ENCODE peak calls at places on chromosome 1, in four cellular contexts. X is fibroblast of mammary gland, J is non-pigmented ciliary epithelial cell, U is MV-4-11. T is an unnamed sample.

GRCh38 chr1:96308314-96308713 is 413.3 kb upstream of the PTBP2 start:
- DNase-seq in X (no peak), J (no peak), U (peak), T (peak)

GRCh38 chr1:109368464-109368863 is 29.3 kb downstream of the SORT1 start:
- DNase-seq in X (no peak), J (no peak), U (no peak), T (no peak)

GRCh38 chr1:8858888-8859706 is 19.4 kb downstream of the ENO1 start:
- DNase-seq in X (peak), J (no peak), U (peak), T (peak)

GRCh38 chr1:230070321-230071208 is 3.5 kb downstream of the GALNT2 start:
- DNase-seq in X (no peak), J (no peak), U (peak), T (no peak)

GRCh38 chr1:227368009-227368408 is 49.7 kb upstream of the CDC42BPA start:
- DNase-seq in X (no peak), J (no peak), U (no peak), T (no peak)

GRCh38 chr1:153678519-153679336 is at the start of gene NPR1:
- DNase-seq in X (peak), J (no peak), U (peak), T (peak)

GRCh38 chr1:209860293-209860881 is 32.6 kb downstream of the UTP25 start:
- DNase-seq in X (peak), J (no peak), U (peak), T (peak)

GRCh38 chr1:163163861-163164582 is 38.7 kb downstream of the RGS5 start:
- DNase-seq in X (peak), J (peak), U (no peak), T (no peak)

GRCh38 chr1:96309783-96310182 is 411.8 kb upstream of the PTBP2 start:
- DNase-seq in X (peak), J (peak), U (peak), T (peak)

GRCh38 chr1:231611851-231612250 is 14.7 kb upstream of the DISC1 start:
- DNase-seq in X (no peak), J (no peak), U (no peak), T (peak)

GRCh38 chr1:14929547-14930223 is 223.9 kb upstream of the TMEM51 start:
- DNase-seq in X (peak), J (no peak), U (no peak), T (no peak)

GRCh38 chr1:64343105-64343960 is 126.6 kb upstream of the CACHD1 start:
- DNase-seq in X (peak), J (peak), U (no peak), T (no peak)

GRCh38 chr1:36134805-36135339 is 9.8 kb upstream of the COL8A2 start:
- DNase-seq in X (peak), J (no peak), U (peak), T (peak)

GRCh38 chr1:68221971-68222355 is 10.4 kb downstream of the WLS start:
- DNase-seq in X (peak), J (no peak), U (no peak), T (no peak)

GRCh38 chr1:162192763-162193162 is 123.3 kb downstream of the NOS1AP start:
- DNase-seq in X (no peak), J (no peak), U (no peak), T (no peak)

GRCh38 chr1:113946668-113947387 is 17.7 kb downstream of the HIPK1 start:
- DNase-seq in X (no peak), J (no peak), U (no peak), T (peak)

GRCh38 chr1:235073331-235073967 is 55.2 kb downstream of the TOMM20 start:
- DNase-seq in X (no peak), J (no peak), U (no peak), T (no peak)

GRCh38 chr1:153583976-153584375 is 18.3 kb upstream of the S100A2 start:
- DNase-seq in X (peak), J (no peak), U (no peak), T (no peak)

GRCh38 chr1:239572183-239572582 is 185.8 kb downstream of the CHRM3 start:
- DNase-seq in X (no peak), J (no peak), U (no peak), T (no peak)

GRCh38 chr1:24932284-24932683 is 2.2 kb upstream of the RUNX3 start:
- DNase-seq in X (peak), J (no peak), U (peak), T (peak)

GRCh38 chr1:156646738-156647211 is 4.9 kb downstream of the BCAN start:
- DNase-seq in X (no peak), J (no peak), U (no peak), T (no peak)

GRCh38 chr1:55970711-55971110 is 608.7 kb downstream of the PLPP3 start:
- DNase-seq in X (peak), J (no peak), U (no peak), T (no peak)